ENCODE peak calls at places on chromosome 18, in four cellular contexts. U is iris pigment epithelial cell; D is activated naive CD4-positive, alpha-beta T cell; V is MM.1S. Z is an unnamed sample.

GRCh38 chr18:24819141-24819890 is 358.9 kb downstream of the HRH4 start:
- DNase-seq in U (no peak), D (no peak), V (no peak), Z (no peak)

GRCh38 chr18:30969670-30970069 is 72.9 kb downstream of the DSC3 start:
- DNase-seq in D (no peak), V (no peak), U (no peak), Z (no peak)

GRCh38 chr18:50183556-50183955 is 11.4 kb downstream of the MYO5B start:
- DNase-seq in D (no peak), U (peak; percentile 91), V (no peak), Z (no peak)

GRCh38 chr18:57275111-57275510 is 77.2 kb upstream of the ST8SIA3 start:
- DNase-seq in V (no peak), U (no peak), D (no peak), Z (no peak)

GRCh38 chr18:2978626-2979025 is 34.3 kb downstream of the LPIN2 start:
- DNase-seq in D (no peak), V (peak; percentile 12), U (peak; percentile 90), Z (no peak)

GRCh38 chr18:5466256-5466655 is 77.5 kb downstream of the EPB41L3 start:
- DNase-seq in D (no peak), V (no peak), U (no peak), Z (no peak)

GRCh38 chr18:34122724-34123334 is 101.9 kb downstream of the NOL4 start:
- DNase-seq in V (peak; percentile 63), D (no peak), U (peak; percentile 57), Z (no peak)

GRCh38 chr18:22403950-22404349 is 13.8 kb downstream of the CTAGE1 start:
- DNase-seq in V (no peak), U (no peak), D (no peak), Z (no peak)

GRCh38 chr18:37457337-37457736 is 108.3 kb downstream of the CELF4 start:
- DNase-seq in U (no peak), V (no peak), D (no peak), Z (no peak)

Z was measured in activated gamma-delta T cell.